ENCODE peak calls at places on chromosome 3, in four cellular contexts. One of them, this sample, is unnamed.

GRCh38 chr3:53999725-54000124 is 108.1 kb upstream of the SELENOK start:
- DNase-seq in K562: no peak
- DNase-seq in GM12878: no peak
- DNase-seq in HepG2: no peak
- DNase-seq in this sample: no peak

GRCh38 chr3:53224026-53224425 is 31.8 kb downstream of the TKT start:
- DNase-seq in K562: no peak
- DNase-seq in GM12878: no peak
- DNase-seq in HepG2: no peak
- DNase-seq in this sample: peak; percentile 4

GRCh38 chr3:28326458-28326926 is 22.0 kb upstream of the ZCWPW2 start:
- DNase-seq in K562: no peak
- DNase-seq in GM12878: peak; percentile 38
- DNase-seq in HepG2: no peak
- DNase-seq in this sample: no peak

GRCh38 chr3:152176998-152177397 is 91.7 kb upstream of the MBNL1 start:
- DNase-seq in K562: no peak
- DNase-seq in GM12878: no peak
- DNase-seq in HepG2: no peak
- DNase-seq in this sample: no peak

GRCh38 chr3:186425788-186426730 is 64.0 kb upstream of the DGKG start:
- DNase-seq in K562: peak; percentile 34
- DNase-seq in GM12878: no peak
- DNase-seq in HepG2: no peak
- DNase-seq in this sample: peak; percentile 18

GRCh38 chr3:186583820-186584219 is 13.3 kb downstream of the DNAJB11 start:
- DNase-seq in K562: no peak
- DNase-seq in GM12878: no peak
- DNase-seq in HepG2: no peak
- DNase-seq in this sample: no peak

GRCh38 chr3:30708472-30708871 is 102.1 kb downstream of the TGFBR2 start:
- DNase-seq in K562: no peak
- DNase-seq in GM12878: no peak
- DNase-seq in HepG2: no peak
- DNase-seq in this sample: no peak

GRCh38 chr3:77038928-77039605 is 832 bp upstream of the ROBO2 start:
- DNase-seq in K562: no peak
- DNase-seq in GM12878: no peak
- DNase-seq in HepG2: no peak
- DNase-seq in this sample: peak; percentile 22

GRCh38 chr3:90039994-90040393 is 932.6 kb downstream of the EPHA3 start:
- DNase-seq in K562: no peak
- DNase-seq in GM12878: no peak
- DNase-seq in HepG2: no peak
- DNase-seq in this sample: no peak

GRCh38 chr3:2623463-2623862 is 486.7 kb downstream of the IL5RA start:
- DNase-seq in K562: no peak
- DNase-seq in GM12878: no peak
- DNase-seq in HepG2: no peak
- DNase-seq in this sample: no peak

GRCh38 chr3:42876940-42877720 is 1.5 kb upstream of the CYP8B1 start:
- DNase-seq in K562: no peak
- DNase-seq in GM12878: no peak
- DNase-seq in HepG2: no peak
- DNase-seq in this sample: no peak

GRCh38 chr3:192354687-192355086 is 372.7 kb downstream of the FGF12 start:
- DNase-seq in K562: no peak
- DNase-seq in GM12878: no peak
- DNase-seq in HepG2: no peak
- DNase-seq in this sample: no peak

GRCh38 chr3:184334470-184335158 is 2.8 kb upstream of the FAM131A start:
- DNase-seq in K562: no peak
- DNase-seq in GM12878: no peak
- DNase-seq in HepG2: no peak
- DNase-seq in this sample: no peak

GRCh38 chr3:52893723-52894122 is 3.6 kb downstream of the STIMATE start:
- DNase-seq in K562: no peak
- DNase-seq in GM12878: no peak
- DNase-seq in HepG2: peak; percentile 82
- DNase-seq in this sample: no peak

GRCh38 chr3:12195231-12195630 is 36.5 kb upstream of the TIMP4 start:
- DNase-seq in K562: no peak
- DNase-seq in GM12878: no peak
- DNase-seq in HepG2: no peak
- DNase-seq in this sample: no peak

GRCh38 chr3:126300761-126301481 is 56.3 kb downstream of the KLF15 start:
- DNase-seq in K562: no peak
- DNase-seq in GM12878: no peak
- DNase-seq in HepG2: peak; percentile 76
- DNase-seq in this sample: no peak

GRCh38 chr3:195873971-195874370 is 34.4 kb downstream of the TNK2 start:
- DNase-seq in K562: no peak
- DNase-seq in GM12878: no peak
- DNase-seq in HepG2: no peak
- DNase-seq in this sample: no peak
- TF ChIP-seq TARDBP in K562: no peak
- TF ChIP-seq TARDBP in GM12878: no peak
- TF ChIP-seq TARDBP in HepG2: no peak
- TF ChIP-seq TARDBP in this sample: no peak

GRCh38 chr3:139353920-139354556 is 10.2 kb downstream of the MRPS22 start:
- DNase-seq in K562: peak; percentile 60
- DNase-seq in GM12878: no peak
- DNase-seq in HepG2: peak; percentile 62
- DNase-seq in this sample: peak; percentile 65
- TF ChIP-seq TARDBP in K562: no peak
- TF ChIP-seq TARDBP in GM12878: no peak
- TF ChIP-seq TARDBP in HepG2: no peak
- TF ChIP-seq TARDBP in this sample: no peak

GRCh38 chr3:119240101-119240581 is 537 bp downstream of the B4GALT4 start:
- DNase-seq in K562: peak; percentile 26
- DNase-seq in GM12878: no peak
- DNase-seq in HepG2: peak; percentile 77
- DNase-seq in this sample: peak; percentile 25
- TF ChIP-seq TARDBP in K562: no peak
- TF ChIP-seq TARDBP in GM12878: no peak
- TF ChIP-seq TARDBP in HepG2: no peak
- TF ChIP-seq TARDBP in this sample: no peak

GRCh38 chr3:141386611-141387110 is 18.4 kb downstream of the ZBTB38 start:
- DNase-seq in K562: no peak
- DNase-seq in GM12878: no peak
- DNase-seq in HepG2: no peak
- DNase-seq in this sample: peak; percentile 23
- TF ChIP-seq TARDBP in K562: no peak
- TF ChIP-seq TARDBP in GM12878: no peak
- TF ChIP-seq TARDBP in HepG2: no peak
- TF ChIP-seq TARDBP in this sample: no peak

This sample was measured in HEK293T.